ENCODE peak calls at places on chromosomes 13 and 19, in four cellular contexts. M is GM12891, D is GM12878, W is K562. Z is an unnamed sample.

GRCh38 chr13:48318714-48319457 is 15.3 kb downstream of the RB1 start:
- DNase-seq in M (no peak), D (no peak), W (no peak), Z (no peak)

GRCh38 chr13:33087091-33087490 is 70.9 kb downstream of the KL start:
- DNase-seq in M (no peak), D (no peak), W (no peak), Z (no peak)

GRCh38 chr19:12984683-12985048 is 10.6 kb upstream of the NFIX start:
- DNase-seq in M (no peak), D (no peak), W (no peak), Z (no peak)

GRCh38 chr13:32334676-32335075 is 19.4 kb downstream of the BRCA2 start:
- DNase-seq in M (no peak), D (no peak), W (no peak), Z (no peak)

GRCh38 chr13:111328803-111329410 is 8.5 kb downstream of the TEX29 start:
- DNase-seq in M (no peak), D (no peak), W (no peak), Z (no peak)

GRCh38 chr13:113916330-113916815 is 52.5 kb upstream of the GAS6 start:
- DNase-seq in M (no peak), D (no peak), W (no peak), Z (peak; percentile 84)

GRCh38 chr19:28710278-28710677 is 502.7 kb downstream of the UQCRFS1 start:
- DNase-seq in M (no peak), D (peak; percentile 3), W (peak; percentile 54), Z (peak; percentile 19)

GRCh38 chr13:82791035-82791434 is 1091.2 kb downstream of the SLITRK1 start:
- DNase-seq in M (no peak), D (no peak), W (no peak), Z (no peak)

GRCh38 chr19:13843104-13843921 is 33.6 kb upstream of the NANOS3 start:
- DNase-seq in M (no peak), D (no peak), W (no peak), Z (no peak)

GRCh38 chr13:79528759-79529191 is 47.8 kb downstream of the NDFIP2 start:
- DNase-seq in M (no peak), D (no peak), W (no peak), Z (no peak)

GRCh38 chr13:112053167-112053743 is 13.7 kb upstream of the SOX1 start:
- DNase-seq in M (no peak), D (no peak), W (no peak), Z (no peak)

GRCh38 chr19:42290523-42291436 is 11.2 kb upstream of the PRR19 start:
- DNase-seq in M (no peak), D (no peak), W (peak; percentile 58), Z (no peak)
- TF ChIP-seq SPI1 in M (no peak), D (no peak), W (no peak), Z (no peak)

GRCh38 chr13:45120967-45121366 is 657 bp downstream of the GTF2F2 start:
- DNase-seq in M (no peak), D (no peak), W (no peak), Z (no peak)

GRCh38 chr13:45119990-45120864 is at the start of gene GTF2F2:
- DNase-seq in M (peak; percentile 68), D (peak; percentile 72), W (peak; percentile 84), Z (peak; percentile 94)

GRCh38 chr13:45122941-45123340 is 2.6 kb downstream of the GTF2F2 start:
- DNase-seq in M (no peak), D (no peak), W (no peak), Z (no peak)

GRCh38 chr13:45119469-45119989 is 781 bp upstream of the GTF2F2 start:
- DNase-seq in M (no peak), D (peak; percentile 26), W (no peak), Z (no peak)

GRCh38 chr13:45121421-45121820 is 1.1 kb downstream of the GTF2F2 start:
- DNase-seq in M (no peak), D (no peak), W (no peak), Z (no peak)
- TF ChIP-seq SPI1 in M (no peak), D (no peak), W (no peak), Z (no peak)

DNA sequence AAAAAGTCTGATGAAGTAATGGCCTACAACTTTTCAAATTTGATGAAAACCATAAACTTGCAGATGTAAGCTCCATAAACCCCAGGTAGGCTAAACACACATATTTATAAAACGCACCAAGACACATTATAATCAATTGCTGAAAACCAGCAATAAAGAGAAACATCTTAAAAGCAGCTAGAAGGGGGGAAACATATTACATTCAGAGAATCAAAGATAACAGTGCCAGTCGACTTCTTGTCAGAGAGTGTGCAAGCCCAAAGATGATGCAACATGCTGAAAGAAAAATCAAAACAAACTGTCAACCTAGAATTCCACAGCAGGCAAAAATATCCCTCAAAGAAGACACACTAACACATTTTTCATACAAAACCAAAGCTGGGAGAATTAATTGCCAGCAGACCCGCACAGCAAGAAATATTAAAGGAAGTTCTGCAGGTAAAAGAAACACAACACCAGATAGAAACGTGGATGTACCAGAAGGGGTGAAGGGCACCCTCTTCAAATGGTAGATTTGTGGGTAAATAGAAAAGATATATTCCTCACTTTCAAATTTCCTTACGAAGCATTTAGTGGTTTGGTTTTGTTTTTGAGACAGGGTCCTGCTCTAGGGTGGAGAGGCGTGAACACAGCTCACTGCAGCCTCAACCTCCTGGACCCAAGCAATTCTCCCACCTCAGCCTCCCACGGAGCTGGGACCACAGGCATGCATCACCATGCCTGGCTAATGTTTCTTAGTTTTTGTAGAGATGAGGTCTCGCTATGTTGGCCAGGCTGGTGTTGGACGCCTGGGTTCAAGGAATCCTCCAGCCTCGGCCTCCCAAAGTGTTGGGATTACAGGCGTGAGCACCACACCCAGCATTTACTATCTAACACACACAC is 16.5 kb upstream of the ATP1A3 start:
- DNase-seq in M (no peak), D (no peak), W (no peak), Z (no peak)
- TF ChIP-seq SPI1 in M (no peak), D (no peak), W (no peak), Z (no peak)

DNA sequence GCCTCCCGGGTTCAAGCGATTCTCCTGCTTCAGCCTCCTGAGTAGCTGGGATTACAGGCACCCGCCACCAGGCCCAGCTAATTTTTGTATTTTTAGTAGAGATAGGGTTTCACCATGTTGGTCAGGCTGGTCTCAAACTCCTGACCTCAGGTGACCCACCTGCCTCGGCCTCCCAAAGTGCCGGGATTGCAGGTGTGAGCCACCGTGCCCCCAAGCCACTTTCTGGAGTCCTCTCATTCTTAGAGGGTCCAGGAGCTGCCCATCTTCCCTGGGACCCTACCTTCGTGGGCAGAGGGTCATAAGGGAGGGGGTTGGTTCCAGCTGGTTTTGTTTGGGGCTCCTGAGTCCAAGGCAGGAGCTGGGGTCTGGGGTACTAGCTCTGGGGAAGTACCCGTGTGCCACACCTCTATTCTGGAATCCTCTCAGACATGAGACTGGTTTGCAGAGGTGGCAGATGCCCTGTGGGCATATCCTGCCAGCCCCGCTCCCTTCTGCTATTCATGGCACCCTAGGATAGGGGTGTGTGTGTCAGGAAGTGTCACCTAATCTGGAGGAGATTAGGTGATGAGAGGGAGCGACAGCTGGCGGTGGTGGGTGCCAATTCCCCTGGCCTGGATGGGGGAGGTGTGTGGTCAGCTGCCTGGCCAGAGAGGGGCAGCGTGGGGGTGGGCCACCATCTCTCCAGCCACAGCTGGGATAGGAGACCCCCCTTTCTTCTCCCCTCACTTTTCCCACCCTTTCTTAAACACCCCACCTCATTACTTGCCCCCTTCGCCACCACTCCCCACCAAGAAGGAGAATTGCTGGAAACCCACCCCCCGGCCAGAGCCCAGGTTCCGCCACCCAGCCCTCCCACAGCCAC is 2.1 kb downstream of the PRMT1 start:
- DNase-seq in M (no peak), D (no peak), W (no peak), Z (no peak)
- TF ChIP-seq SPI1 in M (no peak), D (no peak), W (no peak), Z (no peak)

GRCh38 chr13:93259527-93260080 is 33.0 kb downstream of the GPC6 start:
- DNase-seq in M (no peak), D (no peak), W (no peak), Z (no peak)
- TF ChIP-seq SPI1 in M (no peak), D (no peak), W (no peak), Z (no peak)

GRCh38 chr13:30616927-30617314 is 799 bp upstream of the USPL1 start:
- DNase-seq in M (no peak), D (peak; percentile 61), W (peak; percentile 30), Z (peak; percentile 81)

GRCh38 chr13:30618938-30619289 is 1.2 kb downstream of the USPL1 start:
- DNase-seq in M (no peak), D (no peak), W (no peak), Z (no peak)

GRCh38 chr13:30617315-30618185 is at the start of gene USPL1:
- DNase-seq in M (peak; percentile 82), D (peak; percentile 96), W (peak; percentile 86), Z (peak; percentile 98)

GRCh38 chr13:30618186-30618937 is 642 bp downstream of the USPL1 start:
- DNase-seq in M (no peak), D (no peak), W (no peak), Z (no peak)

DNA sequence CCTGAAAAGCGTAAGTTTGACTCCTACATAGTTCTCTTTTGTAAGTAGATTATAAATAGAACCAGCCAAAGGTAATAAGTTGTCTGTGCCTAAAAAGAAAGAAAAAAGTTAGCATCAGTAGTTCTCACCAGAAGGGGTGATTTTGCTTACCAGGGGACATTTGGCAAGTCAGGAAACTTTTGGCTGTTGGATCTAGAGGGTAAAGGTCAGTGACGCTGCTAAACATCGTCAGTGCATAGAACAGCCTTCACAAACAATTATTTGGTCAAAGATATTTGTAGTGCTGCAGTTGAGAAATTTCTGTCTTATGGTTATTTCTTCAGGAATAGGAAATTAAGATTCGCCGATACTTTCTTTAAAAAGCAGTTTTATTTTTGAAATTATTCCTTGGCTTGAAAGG is 2.0 kb downstream of the USPL1 start:
- DNase-seq in M (no peak), D (no peak), W (no peak), Z (no peak)
- TF ChIP-seq SPI1 in M (no peak), D (no peak), W (no peak), Z (no peak)

DNA sequence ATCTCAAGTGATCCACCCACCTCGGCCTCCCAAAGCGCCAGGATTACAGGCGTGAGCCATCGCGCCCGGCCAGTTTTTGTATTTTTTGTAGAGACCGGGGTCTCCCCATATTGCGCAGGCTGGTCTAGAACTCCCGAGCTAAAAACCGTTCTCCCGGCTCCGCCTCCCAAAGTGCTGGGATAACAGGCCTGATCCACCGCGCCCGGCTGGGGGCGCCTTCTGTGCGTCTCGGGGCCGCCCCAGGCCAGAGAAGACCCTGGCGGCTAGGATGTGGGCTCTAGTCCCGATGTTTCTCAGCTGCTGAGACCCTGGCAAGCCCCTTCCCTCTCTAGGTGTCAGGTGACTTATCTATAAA is 3.6 kb downstream of the ARHGAP45 start:
- DNase-seq in M (no peak), D (no peak), W (no peak), Z (no peak)
- TF ChIP-seq SPI1 in M (no peak), D (no peak), W (no peak), Z (no peak)

Z was measured in HL-60.